ENCODE peak calls at places on chromosomes 7 and 10, in seven cellular contexts. H, M, Q, B, C, T and V are unnamed samples.

GRCh38 chr10:116798859-116799258 is 50.4 kb upstream of the ENO4 start:
- DNase-seq in H (no peak), M (no peak), Q (no peak), B (no peak), C (no peak), T (no peak), V (peak; percentile 52)

GRCh38 chr7:144256112-144256511 is 8.5 kb downstream of the OR2A7 start:
- DNase-seq in H (no peak), M (no peak), Q (peak; percentile 39), B (no peak), C (no peak), T (no peak), V (no peak)

GRCh38 chr10:31075434-31075833 is 43.8 kb upstream of the ZNF438 start:
- DNase-seq in H (peak; percentile 67), M (no peak), Q (no peak), B (no peak), C (no peak), T (no peak), V (no peak)

GRCh38 chr10:114257488-114257887 is 18.4 kb downstream of the VWA2 start:
- DNase-seq in H (no peak), M (no peak), Q (no peak), B (no peak), C (no peak), T (no peak), V (no peak)

GRCh38 chr10:111076191-111076681 is 593 bp upstream of the ADRA2A start:
- DNase-seq in H (peak; percentile 66), M (peak; percentile 38), Q (peak; percentile 91), B (no peak), C (no peak), T (peak; percentile 87), V (peak; percentile 78)

GRCh38 chr10:123284022-123284421 is 129.8 kb downstream of the BUB3 start:
- DNase-seq in H (peak; percentile 23), M (no peak), Q (no peak), B (no peak), C (no peak), T (no peak), V (no peak)

GRCh38 chr10:47095211-47095610 is 184.0 kb downstream of the PTPN20 start:
- DNase-seq in H (no peak), M (no peak), Q (peak; percentile 11), B (no peak), C (no peak), T (no peak), V (no peak)

GRCh38 chr7:1693419-1693990 is 23.4 kb downstream of the ELFN1 start:
- DNase-seq in H (no peak), M (no peak), Q (peak; percentile 31), B (peak; percentile 17), C (no peak), T (peak; percentile 69), V (peak; percentile 60)

GRCh38 chr7:44473295-44473694 is 17.2 kb downstream of the NUDCD3 start:
- DNase-seq in H (peak; percentile 77), M (no peak), Q (no peak), B (no peak), C (no peak), T (no peak), V (no peak)

GRCh38 chr7:84647797-84648762 is 453.5 kb upstream of the SEMA3A start:
- DNase-seq in H (no peak), M (no peak), Q (no peak), B (no peak), C (no peak), T (no peak), V (no peak)

GRCh38 chr7:143395187-143396149 is 13.2 kb downstream of the EPHA1 start:
- DNase-seq in H (no peak), M (no peak), Q (peak; percentile 36), B (no peak), C (no peak), T (no peak), V (peak; percentile 59)

GRCh38 chr10:61628199-61628874 is 34.4 kb upstream of the CABCOCO1 start:
- DNase-seq in H (no peak), M (no peak), Q (no peak), B (no peak), C (no peak), T (no peak), V (no peak)

GRCh38 chr7:136179829-136180721 is 202.9 kb upstream of the MTPN start:
- DNase-seq in H (no peak), M (no peak), Q (no peak), B (no peak), C (no peak), T (no peak), V (no peak)

GRCh38 chr7:90655566-90655965 is 59.4 kb downstream of the CDK14 start:
- DNase-seq in H (peak; percentile 9), M (no peak), Q (no peak), B (no peak), C (no peak), T (no peak), V (no peak)

GRCh38 chr7:6639627-6640026 is 2.5 kb downstream of the ZNF316 start:
- DNase-seq in H (no peak), M (no peak), Q (no peak), B (no peak), C (no peak), T (no peak), V (peak; percentile 84)

GRCh38 chr7:6637544-6638229 is 569 bp downstream of the ZNF316 start:
- DNase-seq in H (peak; percentile 57), M (no peak), Q (peak; percentile 50), B (no peak), C (peak; percentile 52), T (peak; percentile 92), V (peak; percentile 79)

GRCh38 chr7:6639032-6639431 is 1.9 kb downstream of the ZNF316 start:
- DNase-seq in H (no peak), M (no peak), Q (no peak), B (no peak), C (no peak), T (no peak), V (no peak)

GRCh38 chr7:6634021-6634420 is 3.1 kb upstream of the ZNF316 start:
- DNase-seq in H (no peak), M (no peak), Q (no peak), B (no peak), C (no peak), T (no peak), V (no peak)

DNA sequence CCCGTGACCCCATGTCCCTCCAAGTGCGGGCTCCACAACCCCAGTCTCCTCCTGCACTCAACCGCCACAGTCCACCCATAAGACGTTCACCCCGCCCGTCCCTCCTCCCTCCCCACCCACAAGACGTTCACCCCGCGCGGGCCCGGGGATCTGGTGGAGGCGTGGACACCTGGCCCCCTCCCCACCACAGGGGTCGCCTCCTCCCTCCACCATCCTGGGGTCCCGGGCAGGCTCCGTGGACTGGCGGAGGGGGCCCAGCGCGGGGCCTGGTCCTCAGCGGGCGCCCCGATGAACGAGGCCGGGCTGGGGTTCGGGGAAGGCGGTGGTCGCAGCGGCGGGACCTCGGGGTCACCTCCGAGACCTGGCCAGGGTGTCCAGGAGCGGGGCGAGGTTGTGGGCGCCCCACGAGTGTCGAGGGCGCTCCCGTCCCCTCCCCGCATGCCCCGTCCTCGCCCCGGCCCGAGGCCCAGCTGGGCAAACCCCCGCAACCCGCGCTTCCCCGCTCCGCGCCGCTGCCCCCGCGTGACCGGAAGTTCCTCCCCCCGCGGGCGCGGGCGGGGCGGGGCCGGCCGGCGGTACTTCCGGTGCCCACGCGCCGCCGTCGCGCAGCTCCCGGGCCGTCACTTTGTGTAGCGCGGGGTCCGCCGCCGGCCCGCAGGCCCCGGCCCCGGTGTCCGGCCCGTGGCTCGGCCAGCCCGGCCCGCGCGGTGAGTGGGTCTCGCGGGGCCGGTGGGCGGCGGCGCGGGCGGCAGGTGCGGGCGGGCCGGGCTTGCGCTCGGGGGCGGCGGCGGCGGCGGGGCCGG is at the start of gene ZNF316:
- DNase-seq in H (peak; percentile 76), M (peak; percentile 29), Q (no peak), B (peak; percentile 13), C (peak; percentile 54), T (peak; percentile 94), V (peak; percentile 86)
- H3K27ac ChIP-seq in H (peak within 1 kb of the TSS; percentile 74), M (peak within 1 kb of the TSS; percentile 81), Q (no peak within 1 kb of the TSS), B (peak within 1 kb of the TSS; percentile 62), C (peak within 1 kb of the TSS; percentile 61), T (peak within 1 kb of the TSS; percentile 89), V (peak within 1 kb of the TSS; percentile 91)

GRCh38 chr7:47514818-47515217 is 67.1 kb downstream of the TNS3 start:
- DNase-seq in H (no peak), M (no peak), Q (no peak), B (no peak), C (no peak), T (no peak), V (no peak)
- H3K27ac ChIP-seq in H (no peak overlapping the region), M (no peak overlapping the region), Q (no peak overlapping the region), B (no peak overlapping the region), C (no peak overlapping the region), T (no peak overlapping the region), V (no peak overlapping the region)

DNA sequence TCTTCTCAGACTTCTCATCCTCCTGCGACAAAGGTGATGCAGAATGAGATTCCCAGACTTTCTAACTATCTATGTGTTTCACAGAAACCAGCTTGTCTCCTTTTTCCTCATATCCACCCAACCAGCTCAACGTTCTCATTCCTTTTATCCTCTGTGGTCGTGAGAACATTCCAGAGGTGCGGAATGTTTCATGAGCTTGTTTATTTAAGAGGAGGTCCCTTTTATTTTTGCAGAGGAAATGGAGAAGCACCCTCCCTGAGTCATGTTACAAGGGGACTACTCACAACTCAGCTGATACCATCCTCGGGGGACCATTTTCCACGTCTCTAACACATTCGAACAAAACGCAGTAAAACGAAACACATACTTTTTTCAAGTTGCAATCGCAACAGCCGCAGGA is 93.2 kb downstream of the ZRANB1 start:
- DNase-seq in H (peak; percentile 64), M (no peak), Q (no peak), B (no peak), C (no peak), T (no peak), V (no peak)
- H3K27ac ChIP-seq in H (peak overlapping the region; percentile 53), M (no peak overlapping the region), Q (no peak overlapping the region), B (no peak overlapping the region), C (no peak overlapping the region), T (no peak overlapping the region), V (no peak overlapping the region)

GRCh38 chr10:4810093-4810492 is 15.9 kb upstream of the AKR1E2 start:
- DNase-seq in H (no peak), M (no peak), Q (no peak), B (no peak), C (no peak), T (no peak), V (no peak)
- H3K27ac ChIP-seq in H (no peak overlapping the region), M (no peak overlapping the region), Q (no peak overlapping the region), B (no peak overlapping the region), C (no peak overlapping the region), T (no peak overlapping the region), V (no peak overlapping the region)

DNA sequence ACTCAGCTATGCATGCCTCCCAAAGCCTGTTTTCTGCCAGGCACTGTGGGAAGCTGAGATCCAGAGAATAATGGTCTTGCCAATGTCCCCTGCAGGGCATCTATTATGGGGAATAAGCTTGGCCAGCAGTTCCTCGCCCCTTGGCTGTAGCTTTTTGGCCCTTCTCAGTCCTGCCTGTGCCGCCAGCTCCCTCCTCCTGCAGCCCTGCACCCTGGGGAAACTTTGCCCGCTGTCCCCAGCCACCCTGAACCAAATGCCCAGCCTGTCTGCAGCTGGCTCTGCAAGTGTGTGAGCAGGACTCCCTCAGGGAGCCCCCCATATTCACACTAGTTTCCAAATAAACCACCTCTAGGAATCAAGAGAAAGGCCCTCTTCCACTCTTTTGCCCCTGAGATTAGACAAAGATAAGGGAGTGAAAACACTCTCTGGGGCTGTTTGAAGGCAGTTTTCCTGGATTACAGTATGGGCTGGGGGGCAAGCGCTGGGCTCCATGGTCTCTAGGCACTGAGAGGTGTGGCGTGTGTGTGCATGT is 867 bp downstream of the AQP1 start:
- DNase-seq in H (no peak), M (no peak), Q (no peak), B (no peak), C (no peak), T (no peak), V (no peak)
- H3K27ac ChIP-seq in H (no peak overlapping the region), M (no peak overlapping the region), Q (no peak overlapping the region), B (no peak overlapping the region), C (no peak overlapping the region), T (no peak overlapping the region), V (peak overlapping the region; percentile 81)